ENCODE peak calls at places on chromosomes 13 and 19, in seven cellular contexts. L is GM12864; P is M059J; K is cortex of kidney; N is activated gamma-delta T cell treated with anti-CD3 and anti-CD28 coated beads, Interleukin-2, amount 50 U/mL, for 16 hours; X is A172; G is left cardiac atrium. C is an unnamed sample.

GRCh38 chr19:49294401-49294800 is 30.6 kb downstream of the SLC6A16 start:
- DNase-seq in K (no peak), N (no peak), G (no peak), P (no peak), X (no peak), L (no peak), C (no peak)

GRCh38 chr19:55353803-55354697 is 469 bp downstream of the COX6B2 start:
- DNase-seq in N (peak), G (peak), P (peak), X (peak), L (no peak), K (no peak), C (peak)

GRCh38 chr13:97439196-97439595 is 5.2 kb downstream of the RAP2A start:
- DNase-seq in X (no peak), N (no peak), L (no peak), K (no peak), P (no peak), G (no peak), C (no peak)

GRCh38 chr13:38674208-38674607 is 12.7 kb upstream of the FREM2 start:
- DNase-seq in G (no peak), X (no peak), L (no peak), P (peak), K (no peak), N (no peak), C (no peak)

GRCh38 chr19:10543420-10544241 is at the start of gene ATG4D:
- DNase-seq in L (no peak), X (peak), G (peak), P (peak), N (peak), K (no peak), C (peak)

GRCh38 chr13:23081246-23081645 is 99.5 kb upstream of the SGCG start:
- DNase-seq in N (no peak), P (peak), L (no peak), X (no peak), G (no peak), K (no peak), C (no peak)

GRCh38 chr19:17872251-17873001 is 681 bp downstream of the SLC5A5 start:
- DNase-seq in P (no peak), X (no peak), G (no peak), L (no peak), N (no peak), K (no peak), C (no peak)

GRCh38 chr13:51071493-51071892 is 39.6 kb downstream of the C13orf42 start:
- DNase-seq in P (no peak), G (no peak), L (no peak), K (no peak), N (no peak), X (no peak), C (no peak)

GRCh38 chr19:44072543-44073401 is 813 bp downstream of the ZNF284 start:
- DNase-seq in L (no peak), N (no peak), P (peak), G (no peak), K (no peak), X (no peak), C (no peak)

GRCh38 chr19:53927745-53928144 is 18.7 kb downstream of the CACNG7 start:
- DNase-seq in K (no peak), L (no peak), G (peak), X (peak), N (no peak), P (peak), C (peak)

GRCh38 chr13:27359203-27359821 is 65.1 kb upstream of the GTF3A start:
- DNase-seq in L (no peak), N (peak), X (peak), P (peak), K (no peak), G (peak), C (peak)